ENCODE peak calls at places on chromosomes 6 and 20, in eight cellular contexts. W, U, L, Y, M, V, C and Q are unnamed samples.

GRCh38 chr6:121645100-121645745 is 209.8 kb downstream of the GJA1 start:
- DNase-seq in C (no peak), U (no peak), M (no peak), W (peak), L (peak), V (no peak), Y (no peak), Q (no peak)

GRCh38 chr6:99119109-99120031 is 171.6 kb upstream of the FBXL4 start:
- DNase-seq in V (no peak), C (peak), L (peak), Y (peak), W (peak), M (no peak), U (no peak), Q (peak)

GRCh38 chr6:82337688-82338257 is 25.8 kb upstream of the TPBG start:
- DNase-seq in C (no peak), V (no peak), W (no peak), U (no peak), L (no peak), Y (peak), M (no peak), Q (no peak)

GRCh38 chr20:32484221-32485125 is 100.7 kb downstream of the NOL4L start:
- DNase-seq in W (no peak), V (peak), L (peak), C (peak), U (no peak), M (no peak), Y (no peak), Q (no peak)

GRCh38 chr20:51404297-51405060 is 138.0 kb downstream of the NFATC2 start:
- DNase-seq in W (peak), V (no peak), C (no peak), Y (no peak), M (no peak), L (peak), U (no peak), Q (no peak)

GRCh38 chr20:62838511-62838910 is 21.7 kb downstream of the COL9A3 start:
- DNase-seq in L (no peak), V (peak), M (no peak), U (peak), W (no peak), C (no peak), Y (no peak), Q (no peak)

GRCh38 chr20:38985603-38986170 is 23.5 kb downstream of the DHX35 start:
- DNase-seq in W (peak), Y (no peak), M (no peak), C (no peak), L (peak), U (peak), V (no peak), Q (peak)

GRCh38 chr20:32536861-32537656 is 48.1 kb downstream of the NOL4L start:
- DNase-seq in W (no peak), M (no peak), L (no peak), Y (no peak), U (peak), V (peak), C (peak), Q (no peak)

GRCh38 chr6:118787746-118788419 is 106.1 kb upstream of the ASF1A start:
- DNase-seq in V (no peak), U (peak), C (no peak), Y (no peak), M (no peak), L (peak), W (no peak), Q (no peak)

GRCh38 chr6:34981951-34982350 is 92.9 kb downstream of the ANKS1A start:
- DNase-seq in W (no peak), M (no peak), V (no peak), L (peak), C (no peak), U (no peak), Y (no peak), Q (no peak)

GRCh38 chr6:29792123-29793035 is 35.2 kb upstream of the HLA-G start:
- DNase-seq in C (peak), Y (no peak), W (no peak), U (no peak), L (peak), M (no peak), V (peak), Q (no peak)

GRCh38 chr6:71287038-71287437 is 1.6 kb upstream of the OGFRL1 start:
- DNase-seq in V (peak), W (no peak), L (no peak), M (no peak), C (peak), Y (no peak), U (no peak), Q (no peak)

GRCh38 chr6:156601156-156601820 is 175.9 kb upstream of the ARID1B start:
- DNase-seq in L (no peak), U (no peak), W (no peak), C (no peak), V (no peak), M (no peak), Y (no peak), Q (no peak)

GRCh38 chr6:40443842-40444241 is 143.3 kb downstream of the LRFN2 start:
- DNase-seq in L (no peak), V (no peak), U (no peak), Y (no peak), C (no peak), M (no peak), W (no peak), Q (no peak)

GRCh38 chr6:64013061-64013410 is 377.4 kb downstream of the PHF3 start:
- DNase-seq in W (no peak), U (no peak), V (no peak), L (peak), M (no peak), C (no peak), Y (no peak), Q (no peak)

GRCh38 chr6:70705772-70706171 is 38.1 kb downstream of the SMAP1 start:
- DNase-seq in Y (no peak), C (no peak), U (no peak), M (no peak), L (no peak), W (no peak), V (no peak), Q (no peak)

GRCh38 chr6:26319405-26320128 is 45.4 kb upstream of the BTN3A2 start:
- DNase-seq in U (no peak), W (no peak), V (no peak), C (no peak), Y (no peak), L (no peak), M (no peak), Q (no peak)

GRCh38 chr20:53077373-53078205 is 105.4 kb downstream of the TSHZ2 start:
- DNase-seq in U (peak), V (no peak), M (no peak), W (no peak), Y (no peak), L (no peak), C (no peak), Q (no peak)

GRCh38 chr20:4014031-4014474 is 1.3 kb downstream of the RNF24 start:
- DNase-seq in L (peak), M (no peak), U (peak), Y (peak), W (peak), V (no peak), C (peak), Q (peak)

GRCh38 chr6:42292002-42292735 is 74.5 kb upstream of the MRPS10 start:
- DNase-seq in M (no peak), W (peak), U (peak), V (no peak), Y (peak), L (peak), C (no peak), Q (no peak)

GRCh38 chr20:7841967-7842301 is 98.3 kb downstream of the HAO1 start:
- DNase-seq in L (peak), U (no peak), M (no peak), W (peak), Y (no peak), C (no peak), V (no peak), Q (peak)

GRCh38 chr6:125945378-125946141 is 11.0 kb upstream of the HINT3 start:
- DNase-seq in Y (no peak), M (no peak), W (peak), L (peak), U (peak), V (no peak), C (no peak), Q (no peak)

GRCh38 chr6:29667158-29667557 is 10.3 kb downstream of the MOG start:
- DNase-seq in Y (no peak), V (no peak), U (no peak), W (no peak), L (no peak), C (no peak), M (no peak), Q (no peak)

GRCh38 chr6:87155920-87156600 is 695 bp downstream of the ZNF292 start:
- DNase-seq in V (peak), W (peak), C (peak), Y (no peak), L (peak), M (peak), U (no peak), Q (no peak)

GRCh38 chr20:53767206-53767924 is 173.7 kb upstream of the ZNF217 start:
- DNase-seq in M (no peak), L (no peak), V (no peak), C (no peak), Y (no peak), W (no peak), U (peak), Q (no peak)

GRCh38 chr6:112443666-112444065 is 96.5 kb downstream of the RFPL4B start:
- DNase-seq in U (no peak), Y (no peak), C (peak), W (no peak), L (peak), M (no peak), V (no peak), Q (peak)

GRCh38 chr20:19252670-19253120 is 40.3 kb downstream of the SLC24A3 start:
- DNase-seq in V (no peak), M (peak), L (peak), W (no peak), C (no peak), Y (no peak), U (no peak), Q (peak)

GRCh38 chr6:1995521-1996110 is 249.8 kb downstream of the GMDS start:
- DNase-seq in L (no peak), W (no peak), Y (peak), U (no peak), C (no peak), M (no peak), V (no peak), Q (no peak)

GRCh38 chr6:160430203-160430602 is 82.0 kb downstream of the SLC22A3 start:
- DNase-seq in Y (no peak), C (peak), M (no peak), L (peak), V (no peak), U (no peak), W (no peak), Q (no peak)

GRCh38 chr6:150352321-150353296 is 16.2 kb upstream of the IYD start:
- DNase-seq in U (peak), V (no peak), W (peak), L (peak), Y (no peak), C (no peak), M (no peak), Q (peak)

GRCh38 chr20:7399114-7399513 is 541.1 kb downstream of the HAO1 start:
- DNase-seq in V (no peak), U (no peak), L (no peak), Y (no peak), W (no peak), M (no peak), C (no peak), Q (no peak)

GRCh38 chr6:10838794-10839333 is 525 bp upstream of the MAK start:
- DNase-seq in U (no peak), M (no peak), V (no peak), Y (no peak), W (no peak), C (no peak), L (no peak), Q (no peak)

GRCh38 chr20:25032065-25032477 is 25.9 kb downstream of the ACSS1 start:
- DNase-seq in C (peak), V (peak), L (no peak), M (no peak), U (no peak), Y (no peak), W (no peak), Q (no peak)

GRCh38 chr20:14829897-14830296 is 492.5 kb upstream of the FLRT3 start:
- DNase-seq in U (no peak), C (no peak), W (no peak), V (no peak), Y (no peak), M (no peak), L (no peak), Q (no peak)

GRCh38 chr20:38165089-38165965 is at the start of gene TGM2:
- DNase-seq in C (peak), L (peak), U (peak), M (no peak), Y (no peak), V (peak), W (peak), Q (no peak)

GRCh38 chr6:149246691-149247384 is 70.7 kb upstream of the TAB2 start:
- DNase-seq in U (no peak), M (no peak), W (no peak), L (no peak), C (no peak), V (no peak), Y (no peak), Q (no peak)

GRCh38 chr6:169253745-169254238 is at the start of gene THBS2:
- DNase-seq in W (peak), M (peak), L (peak), V (peak), Y (no peak), C (no peak), U (no peak), Q (peak)
- H3K4me3 ChIP-seq in W (peak), M (peak), L (peak), V (peak), Y (no peak), C (peak), U (no peak), Q (peak)

GRCh38 chr20:42419814-42420532 is 769.7 kb downstream of the PTPRT start:
- DNase-seq in C (no peak), W (no peak), V (no peak), M (no peak), U (no peak), L (no peak), Y (no peak), Q (no peak)
- TF ChIP-seq CTCF in C (no peak), W (no peak), V (no peak), M (no peak), U (no peak), L (no peak), Y (no peak), Q (no peak)

GRCh38 chr6:170456886-170457698 is 96.0 kb downstream of the PSMB1 start:
- DNase-seq in L (peak), Y (no peak), C (no peak), M (no peak), W (no peak), U (no peak), V (no peak), Q (no peak)

GRCh38 chr6:170460606-170461005 is 92.5 kb downstream of the PSMB1 start:
- DNase-seq in C (no peak), L (no peak), Y (no peak), U (no peak), W (no peak), M (no peak), V (no peak), Q (no peak)

GRCh38 chr6:170461111-170461510 is 92.0 kb downstream of the PSMB1 start:
- DNase-seq in U (no peak), M (no peak), W (no peak), L (no peak), C (peak), V (no peak), Y (no peak), Q (no peak)

GRCh38 chr6:170461556-170462365 is 91.3 kb downstream of the PSMB1 start:
- DNase-seq in M (no peak), U (no peak), V (no peak), Y (no peak), W (no peak), L (no peak), C (no peak), Q (no peak)

GRCh38 chr6:170459451-170459850 is 93.7 kb downstream of the PSMB1 start:
- DNase-seq in M (no peak), W (peak), V (no peak), C (no peak), L (peak), Y (no peak), U (no peak), Q (no peak)
- H3K4me3 ChIP-seq in M (peak), W (peak), V (no peak), C (no peak), L (peak), Y (no peak), U (no peak), Q (peak)

GRCh38 chr6:17705428-17705777 is 1.3 kb downstream of the NUP153 start:
- DNase-seq in C (no peak), V (no peak), W (peak), U (peak), L (peak), Y (peak), M (no peak), Q (no peak)

GRCh38 chr6:17703256-17703694 is 3.5 kb downstream of the NUP153 start:
- DNase-seq in U (peak), L (peak), Y (no peak), V (no peak), C (no peak), W (peak), M (no peak), Q (peak)

GRCh38 chr6:17706580-17707370 is at the start of gene NUP153:
- DNase-seq in C (peak), U (peak), V (peak), M (peak), W (peak), Y (peak), L (peak), Q (peak)

GRCh38 chr6:17707371-17707651 is 586 bp upstream of the NUP153 start:
- DNase-seq in W (no peak), V (no peak), U (no peak), C (no peak), L (no peak), M (no peak), Y (no peak), Q (no peak)

GRCh38 chr6:17705778-17706579 is 746 bp downstream of the NUP153 start:
- DNase-seq in L (peak), V (peak), Y (no peak), W (peak), M (peak), C (peak), U (peak), Q (no peak)
- TF ChIP-seq CTCF in L (peak), V (no peak), Y (peak), W (peak), M (no peak), C (no peak), U (no peak), Q (peak)

GRCh38 chr6:3075522-3076113 is 7.3 kb downstream of the RIPK1 start:
- DNase-seq in V (no peak), C (no peak), W (no peak), U (no peak), Y (no peak), M (no peak), L (peak), Q (no peak)
- H3K4me3 ChIP-seq in V (no peak), C (no peak), W (no peak), U (no peak), Y (no peak), M (no peak), L (no peak), Q (no peak)

DNA sequence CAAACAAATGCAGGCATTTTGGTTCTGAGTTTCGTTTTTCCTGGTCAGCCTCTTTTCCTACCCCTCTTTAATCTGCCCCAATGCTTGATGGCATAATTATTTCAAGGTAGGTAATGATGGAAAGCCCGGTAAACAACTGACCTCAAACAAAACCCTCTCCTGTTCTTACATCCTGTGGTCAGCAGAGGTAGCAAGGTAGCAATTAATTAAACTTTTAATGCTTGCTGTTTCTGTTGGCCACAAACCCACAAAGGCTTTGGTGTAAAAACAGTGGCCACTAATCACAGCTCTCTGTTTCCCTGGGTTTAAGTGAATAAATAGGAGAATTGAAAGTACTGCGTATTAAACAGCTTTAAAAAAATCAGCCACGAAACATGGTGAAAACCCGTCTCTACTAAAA is 261.5 kb upstream of the SOX4 start:
- DNase-seq in U (no peak), Y (no peak), C (no peak), M (no peak), W (no peak), V (no peak), L (no peak), Q (no peak)
- TF ChIP-seq CTCF in U (no peak), Y (no peak), C (no peak), M (no peak), W (no peak), V (no peak), L (peak), Q (no peak)

DNA sequence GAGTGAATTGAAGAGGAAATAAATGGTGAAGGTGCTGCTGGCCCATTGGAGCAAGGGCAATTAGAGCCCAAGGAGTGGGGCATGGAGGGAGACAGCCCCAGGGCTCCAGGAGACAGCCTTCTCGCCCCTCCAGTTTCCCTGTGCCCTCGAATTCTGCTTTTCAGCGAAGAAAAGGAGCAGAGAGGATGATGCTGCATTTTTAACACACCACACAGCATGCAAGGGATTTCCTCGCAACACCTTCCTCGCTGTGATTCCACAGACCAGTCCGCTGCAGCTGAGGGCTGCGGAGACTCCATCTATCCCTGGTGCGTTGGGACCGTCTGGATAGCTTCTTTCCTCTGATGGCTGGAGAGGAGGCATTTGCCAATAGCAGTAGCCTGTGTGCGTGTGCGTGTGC is 41.7 kb downstream of the PTCHD4 start:
- DNase-seq in Y (no peak), L (peak), M (no peak), C (peak), W (no peak), V (no peak), U (no peak), Q (no peak)
- H3K4me3 ChIP-seq in Y (no peak), L (peak), M (peak), C (peak), W (no peak), V (no peak), U (no peak), Q (no peak)

GRCh38 chr20:40966103-40966502 is 62.5 kb upstream of the TOP1 start:
- DNase-seq in L (no peak), M (no peak), W (no peak), C (no peak), V (no peak), Y (no peak), U (no peak), Q (no peak)
- TF ChIP-seq CTCF in L (peak), M (no peak), W (peak), C (peak), V (no peak), Y (peak), U (peak), Q (peak)

GRCh38 chr6:108654465-108655106 is 93.9 kb downstream of the FOXO3 start:
- DNase-seq in C (no peak), Y (no peak), M (no peak), U (no peak), L (peak), V (no peak), W (no peak), Q (no peak)

GRCh38 chr6:108655840-108656650 is 95.3 kb downstream of the FOXO3 start:
- DNase-seq in U (no peak), M (no peak), L (peak), Y (no peak), C (peak), V (no peak), W (peak), Q (peak)

GRCh38 chr6:108652375-108652774 is 91.7 kb downstream of the FOXO3 start:
- DNase-seq in V (no peak), U (no peak), Y (no peak), C (no peak), M (no peak), L (no peak), W (no peak), Q (no peak)

GRCh38 chr6:108651781-108652227 is 91.1 kb downstream of the FOXO3 start:
- DNase-seq in U (no peak), M (no peak), C (peak), L (peak), Y (no peak), W (peak), V (no peak), Q (peak)

DNA sequence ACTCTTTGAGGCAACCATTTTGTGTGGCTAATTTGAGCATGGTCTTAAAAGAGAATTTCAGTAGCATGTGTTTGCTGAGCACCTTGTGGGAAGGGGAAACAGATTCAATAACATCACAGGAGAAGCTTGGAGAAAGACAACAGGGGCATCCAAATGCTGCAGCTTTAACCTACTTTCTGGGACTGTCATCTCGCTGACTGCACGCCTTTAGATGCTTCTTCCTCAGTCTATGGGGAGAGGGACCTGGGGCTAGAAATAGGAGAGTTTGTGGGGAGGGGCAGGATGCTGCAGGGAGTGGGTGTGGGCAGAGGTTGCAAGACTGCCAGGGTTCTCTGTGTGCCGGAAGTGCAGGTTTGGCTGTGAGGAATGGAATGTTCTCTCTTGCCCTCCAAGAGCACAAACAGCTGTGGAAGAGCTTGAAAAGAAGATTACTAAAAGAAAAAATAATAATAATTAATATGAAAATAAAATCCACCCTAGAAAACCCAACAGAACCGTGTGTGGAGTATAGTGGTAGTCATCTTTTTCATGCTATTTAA is 93.2 kb downstream of the FOXO3 start:
- DNase-seq in M (no peak), Y (no peak), V (no peak), L (peak), W (no peak), C (peak), U (no peak), Q (no peak)
- H3K4me3 ChIP-seq in M (no peak), Y (no peak), V (no peak), L (no peak), W (no peak), C (no peak), U (no peak), Q (no peak)